ENCODE peak calls at places on chromosomes 1 and 21, in four cellular contexts. One of them, this sample, is unnamed.

GRCh38 chr21:45923146-45923545 is 58.4 kb upstream of the COL6A1 start:
- DNase-seq in SJSA1: peak
- DNase-seq in upper lobe of right lung: peak
- DNase-seq in dorsolateral prefrontal cortex: peak
- DNase-seq in this sample: peak

GRCh38 chr1:231827337-231828105 is 200.9 kb downstream of the DISC1 start:
- DNase-seq in SJSA1: peak
- DNase-seq in upper lobe of right lung: no peak
- DNase-seq in dorsolateral prefrontal cortex: no peak
- DNase-seq in this sample: no peak

GRCh38 chr1:90434460-90434859 is 282.6 kb downstream of the BARHL2 start:
- DNase-seq in dorsolateral prefrontal cortex: no peak
- DNase-seq in upper lobe of right lung: no peak
- DNase-seq in SJSA1: no peak
- DNase-seq in this sample: no peak

GRCh38 chr1:226670062-226670461 is 69.0 kb downstream of the ITPKB start:
- DNase-seq in upper lobe of right lung: no peak
- DNase-seq in SJSA1: no peak
- DNase-seq in dorsolateral prefrontal cortex: no peak
- DNase-seq in this sample: no peak

GRCh38 chr1:153397056-153397923 is 6.4 kb upstream of the S100A8 start:
- DNase-seq in dorsolateral prefrontal cortex: no peak
- DNase-seq in upper lobe of right lung: no peak
- DNase-seq in SJSA1: no peak
- DNase-seq in this sample: no peak

GRCh38 chr1:180881806-180882509 is 30.7 kb upstream of the KIAA1614 start:
- DNase-seq in SJSA1: peak
- DNase-seq in dorsolateral prefrontal cortex: no peak
- DNase-seq in upper lobe of right lung: no peak
- DNase-seq in this sample: no peak

GRCh38 chr21:41506005-41506404 is 2.0 kb downstream of the TMPRSS2 start:
- DNase-seq in SJSA1: no peak
- DNase-seq in dorsolateral prefrontal cortex: no peak
- DNase-seq in upper lobe of right lung: no peak
- DNase-seq in this sample: no peak

GRCh38 chr21:46173573-46173972 is 10.7 kb downstream of the SPATC1L start:
- DNase-seq in upper lobe of right lung: peak
- DNase-seq in SJSA1: no peak
- DNase-seq in dorsolateral prefrontal cortex: no peak
- DNase-seq in this sample: no peak

GRCh38 chr1:174931214-174931613 is 68.5 kb upstream of the CACYBP start:
- DNase-seq in SJSA1: no peak
- DNase-seq in dorsolateral prefrontal cortex: no peak
- DNase-seq in upper lobe of right lung: no peak
- DNase-seq in this sample: no peak

GRCh38 chr1:10901894-10902805 is 105.7 kb upstream of the CASZ1 start:
- DNase-seq in upper lobe of right lung: peak
- DNase-seq in SJSA1: no peak
- DNase-seq in dorsolateral prefrontal cortex: no peak
- DNase-seq in this sample: no peak

GRCh38 chr1:44531785-44532566 is 126.9 kb downstream of the RNF220 start:
- DNase-seq in upper lobe of right lung: no peak
- DNase-seq in SJSA1: no peak
- DNase-seq in dorsolateral prefrontal cortex: no peak
- DNase-seq in this sample: no peak

GRCh38 chr1:170210142-170210541 is 64.4 kb downstream of the NTMT2 start:
- DNase-seq in SJSA1: no peak
- DNase-seq in upper lobe of right lung: no peak
- DNase-seq in dorsolateral prefrontal cortex: no peak
- DNase-seq in this sample: no peak

GRCh38 chr1:72284084-72284397 is 1.7 kb upstream of the NEGR1 start:
- DNase-seq in dorsolateral prefrontal cortex: no peak
- DNase-seq in SJSA1: peak
- DNase-seq in upper lobe of right lung: no peak
- DNase-seq in this sample: no peak

GRCh38 chr1:201742955-201743805 is 85.8 kb upstream of the IPO9 start:
- DNase-seq in dorsolateral prefrontal cortex: no peak
- DNase-seq in upper lobe of right lung: no peak
- DNase-seq in SJSA1: no peak
- DNase-seq in this sample: no peak

GRCh38 chr1:246067432-246068021 is 439.6 kb downstream of the SMYD3 start:
- DNase-seq in upper lobe of right lung: no peak
- DNase-seq in SJSA1: peak
- DNase-seq in dorsolateral prefrontal cortex: no peak
- DNase-seq in this sample: no peak

GRCh38 chr1:28955930-28956552 is 41.7 kb downstream of the EPB41 start:
- DNase-seq in upper lobe of right lung: no peak
- DNase-seq in dorsolateral prefrontal cortex: no peak
- DNase-seq in SJSA1: no peak
- DNase-seq in this sample: no peak

GRCh38 chr1:51070011-51070410 is 32.0 kb upstream of the C1orf185 start:
- DNase-seq in upper lobe of right lung: no peak
- DNase-seq in dorsolateral prefrontal cortex: no peak
- DNase-seq in SJSA1: no peak
- DNase-seq in this sample: no peak

GRCh38 chr1:59926381-59927243 is at the start of gene CYP2J2:
- DNase-seq in dorsolateral prefrontal cortex: peak
- DNase-seq in upper lobe of right lung: peak
- DNase-seq in SJSA1: peak
- DNase-seq in this sample: peak

GRCh38 chr1:25487628-25488027 is 55.8 kb upstream of the LDLRAP1 start:
- DNase-seq in SJSA1: no peak
- DNase-seq in dorsolateral prefrontal cortex: no peak
- DNase-seq in upper lobe of right lung: no peak
- DNase-seq in this sample: no peak

GRCh38 chr1:64877151-64877550 is 89.2 kb downstream of the JAK1 start:
- DNase-seq in SJSA1: no peak
- DNase-seq in dorsolateral prefrontal cortex: no peak
- DNase-seq in upper lobe of right lung: no peak
- DNase-seq in this sample: no peak

GRCh38 chr1:196933531-196934189 is 9.9 kb upstream of the CFHR2 start:
- DNase-seq in dorsolateral prefrontal cortex: no peak
- DNase-seq in upper lobe of right lung: no peak
- DNase-seq in SJSA1: no peak
- DNase-seq in this sample: no peak

DNA sequence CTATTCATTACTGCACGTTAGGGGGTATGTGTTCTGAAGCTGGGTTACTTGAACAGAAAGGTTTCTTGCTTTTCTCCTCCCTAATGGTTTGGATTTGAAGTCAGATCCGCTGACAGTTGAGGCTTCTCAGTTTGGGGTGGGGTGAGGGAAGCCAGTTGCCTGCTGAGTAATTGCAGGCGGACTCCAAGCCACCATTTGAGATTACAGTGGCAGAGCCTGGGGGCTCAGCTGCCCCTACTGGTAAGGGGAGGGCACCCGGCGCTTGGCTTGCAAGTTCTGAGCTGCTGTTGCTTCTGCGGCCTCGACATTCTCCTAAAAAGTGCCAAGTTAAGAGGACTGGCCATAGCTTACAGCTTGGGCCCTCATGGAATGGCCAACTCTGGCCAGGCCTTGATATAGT is 2.0 kb downstream of the GRHL3 start:
- DNase-seq in upper lobe of right lung: no peak
- DNase-seq in SJSA1: no peak
- DNase-seq in dorsolateral prefrontal cortex: no peak
- DNase-seq in this sample: no peak
- H3K27ac ChIP-seq in upper lobe of right lung: no peak
- H3K27ac ChIP-seq in SJSA1: peak
- H3K27ac ChIP-seq in dorsolateral prefrontal cortex: no peak
- H3K27ac ChIP-seq in this sample: no peak

GRCh38 chr1:204262506-204263239 is 48.9 kb upstream of the GOLT1A start:
- DNase-seq in dorsolateral prefrontal cortex: no peak
- DNase-seq in SJSA1: no peak
- DNase-seq in upper lobe of right lung: no peak
- DNase-seq in this sample: no peak
- H3K27ac ChIP-seq in dorsolateral prefrontal cortex: peak
- H3K27ac ChIP-seq in SJSA1: no peak
- H3K27ac ChIP-seq in upper lobe of right lung: no peak
- H3K27ac ChIP-seq in this sample: peak

DNA sequence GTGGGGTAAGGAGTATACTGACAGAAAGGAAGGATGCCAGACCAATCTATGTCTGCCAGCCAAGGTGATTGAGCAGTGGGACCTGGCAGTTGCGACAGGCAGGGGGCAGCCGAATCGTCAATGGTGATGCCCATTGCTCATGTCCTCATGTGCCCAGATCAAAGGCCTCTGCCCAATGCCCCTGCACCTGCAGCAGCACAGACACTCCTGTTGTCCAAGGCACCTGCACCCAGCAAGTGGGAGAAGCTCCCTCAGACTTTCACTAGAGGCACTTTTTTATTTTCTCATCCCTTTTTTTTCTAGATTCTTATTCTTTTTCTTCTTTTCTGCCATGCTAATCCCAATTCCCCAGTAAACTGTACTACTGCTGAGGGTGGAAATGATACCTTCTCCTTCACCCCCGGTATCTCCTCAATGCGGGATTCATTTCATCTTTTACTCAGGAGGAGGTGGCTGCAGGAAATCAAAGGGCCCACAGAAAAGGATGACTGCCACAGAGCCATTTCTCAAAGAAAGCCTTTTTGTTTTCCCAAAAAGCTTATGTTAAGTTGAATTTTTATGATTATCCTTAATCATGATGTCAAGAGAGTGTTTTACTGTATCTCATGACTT is 332.0 kb downstream of the PAPPA2 start:
- DNase-seq in SJSA1: no peak
- DNase-seq in upper lobe of right lung: no peak
- DNase-seq in dorsolateral prefrontal cortex: no peak
- DNase-seq in this sample: no peak
- H3K27ac ChIP-seq in SJSA1: no peak
- H3K27ac ChIP-seq in upper lobe of right lung: no peak
- H3K27ac ChIP-seq in dorsolateral prefrontal cortex: no peak
- H3K27ac ChIP-seq in this sample: no peak

DNA sequence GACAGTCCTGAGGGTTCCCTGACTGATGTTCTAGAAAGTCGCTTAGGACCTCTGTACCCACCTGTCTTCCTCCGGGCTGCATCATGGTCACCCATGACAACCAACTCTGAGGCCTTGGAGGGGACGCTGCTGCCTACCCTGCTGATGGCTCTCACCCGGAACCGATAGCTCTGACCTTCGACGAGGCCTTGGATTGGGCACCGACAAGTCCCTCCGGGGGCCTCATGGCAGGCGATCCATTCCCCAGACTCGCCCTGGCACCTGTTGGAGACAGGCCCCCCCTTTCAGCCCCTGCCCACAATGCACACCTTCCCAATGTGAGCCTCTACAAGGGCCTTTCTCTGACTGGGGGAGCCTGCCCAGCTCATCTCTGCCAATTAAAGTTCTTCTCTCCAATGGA is 21.2 kb downstream of the MYOM3 start:
- DNase-seq in SJSA1: no peak
- DNase-seq in dorsolateral prefrontal cortex: no peak
- DNase-seq in upper lobe of right lung: no peak
- DNase-seq in this sample: no peak
- H3K27ac ChIP-seq in SJSA1: no peak
- H3K27ac ChIP-seq in dorsolateral prefrontal cortex: no peak
- H3K27ac ChIP-seq in upper lobe of right lung: no peak
- H3K27ac ChIP-seq in this sample: no peak

GRCh38 chr1:112237983-112238515 is 158.0 kb upstream of the CTTNBP2NL start:
- DNase-seq in upper lobe of right lung: no peak
- DNase-seq in SJSA1: no peak
- DNase-seq in dorsolateral prefrontal cortex: no peak
- DNase-seq in this sample: no peak

GRCh38 chr1:112239953-112240352 is 156.1 kb upstream of the CTTNBP2NL start:
- DNase-seq in upper lobe of right lung: no peak
- DNase-seq in dorsolateral prefrontal cortex: no peak
- DNase-seq in SJSA1: no peak
- DNase-seq in this sample: no peak

GRCh38 chr1:112247036-112247597 is 148.9 kb upstream of the CTTNBP2NL start:
- DNase-seq in SJSA1: no peak
- DNase-seq in upper lobe of right lung: no peak
- DNase-seq in dorsolateral prefrontal cortex: no peak
- DNase-seq in this sample: no peak

GRCh38 chr1:112245114-112245513 is 150.9 kb upstream of the CTTNBP2NL start:
- DNase-seq in SJSA1: no peak
- DNase-seq in dorsolateral prefrontal cortex: no peak
- DNase-seq in upper lobe of right lung: no peak
- DNase-seq in this sample: no peak

DNA sequence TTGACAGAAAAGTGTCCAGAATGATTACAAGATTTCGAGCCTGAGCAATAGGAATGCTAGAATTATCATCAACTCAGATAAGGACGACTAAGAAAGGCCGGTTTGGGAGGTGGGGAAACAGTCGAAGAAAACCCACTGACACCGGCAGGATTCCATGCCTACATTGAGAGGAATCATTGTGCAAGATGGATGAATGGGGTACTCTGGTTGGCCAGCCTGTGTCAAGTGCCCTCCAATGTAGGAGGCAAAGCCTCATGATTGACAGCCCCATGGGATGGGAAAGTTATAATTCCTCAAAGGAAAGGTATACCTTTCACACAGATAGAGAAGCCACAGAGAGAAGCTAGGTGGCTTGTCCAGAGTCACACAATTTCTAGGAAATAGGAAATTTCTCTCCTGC is 153.5 kb upstream of the CTTNBP2NL start:
- DNase-seq in SJSA1: no peak
- DNase-seq in upper lobe of right lung: no peak
- DNase-seq in dorsolateral prefrontal cortex: no peak
- DNase-seq in this sample: no peak
- H3K27ac ChIP-seq in SJSA1: no peak
- H3K27ac ChIP-seq in upper lobe of right lung: no peak
- H3K27ac ChIP-seq in dorsolateral prefrontal cortex: no peak
- H3K27ac ChIP-seq in this sample: no peak

DNA sequence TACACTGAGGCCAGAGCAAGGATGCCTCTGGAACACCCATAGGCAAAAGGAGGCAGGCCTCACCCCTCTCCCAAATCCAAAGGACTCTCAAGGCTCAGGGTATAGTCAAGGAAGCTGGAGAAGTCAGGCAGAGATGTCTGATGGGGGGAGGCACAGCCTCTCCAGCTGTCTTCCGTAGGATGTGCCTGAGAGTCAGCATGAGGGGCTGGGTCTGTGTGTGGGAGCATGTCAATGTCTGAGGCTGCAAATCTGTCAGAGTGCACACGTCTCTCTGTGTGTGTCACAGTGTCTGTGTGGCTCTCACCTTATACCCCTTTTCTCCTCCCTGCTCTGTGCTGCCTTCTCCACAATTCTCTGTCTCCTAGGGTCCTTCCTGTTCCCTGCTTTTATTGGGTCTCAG is 4.0 kb downstream of the HPCAL4 start:
- DNase-seq in SJSA1: no peak
- DNase-seq in dorsolateral prefrontal cortex: no peak
- DNase-seq in upper lobe of right lung: no peak
- DNase-seq in this sample: peak
- H3K27ac ChIP-seq in SJSA1: no peak
- H3K27ac ChIP-seq in dorsolateral prefrontal cortex: no peak
- H3K27ac ChIP-seq in upper lobe of right lung: no peak
- H3K27ac ChIP-seq in this sample: no peak

GRCh38 chr1:54309631-54310366 is 96.4 kb downstream of the SSBP3 start:
- DNase-seq in dorsolateral prefrontal cortex: no peak
- DNase-seq in SJSA1: no peak
- DNase-seq in upper lobe of right lung: no peak
- DNase-seq in this sample: no peak
- H3K27ac ChIP-seq in dorsolateral prefrontal cortex: no peak
- H3K27ac ChIP-seq in SJSA1: no peak
- H3K27ac ChIP-seq in upper lobe of right lung: no peak
- H3K27ac ChIP-seq in this sample: peak

GRCh38 chr1:30686236-30686635 is 37.1 kb downstream of the MATN1 start:
- DNase-seq in SJSA1: no peak
- DNase-seq in dorsolateral prefrontal cortex: no peak
- DNase-seq in upper lobe of right lung: peak
- DNase-seq in this sample: no peak
- H3K27ac ChIP-seq in SJSA1: no peak
- H3K27ac ChIP-seq in dorsolateral prefrontal cortex: no peak
- H3K27ac ChIP-seq in upper lobe of right lung: no peak
- H3K27ac ChIP-seq in this sample: no peak

GRCh38 chr1:54314691-54315455 is 91.3 kb downstream of the SSBP3 start:
- DNase-seq in SJSA1: no peak
- DNase-seq in upper lobe of right lung: no peak
- DNase-seq in dorsolateral prefrontal cortex: no peak
- DNase-seq in this sample: no peak
- H3K27ac ChIP-seq in SJSA1: no peak
- H3K27ac ChIP-seq in upper lobe of right lung: no peak
- H3K27ac ChIP-seq in dorsolateral prefrontal cortex: no peak
- H3K27ac ChIP-seq in this sample: no peak